ENCODE peak calls at places on chromosomes 6 and 20, in four cellular contexts. E is colonic mucosa, T is stomach, V is OCI-LY7. W is an unnamed sample. For H3K4me1, the result is how much of the 10 kb centered on the place peaks cover.

GRCh38 chr6:79946773-79947190 is 571 bp downstream of the ELOVL4 start:
- DNase-seq in E (peak), T (no peak), V (no peak), W (no peak)

GRCh38 chr20:17624551-17625245 is 54.8 kb downstream of the DSTN start:
- DNase-seq in E (no peak), T (no peak), V (no peak), W (no peak)

GRCh38 chr6:28824793-28825731 is 98.7 kb downstream of the TRIM27 start:
- DNase-seq in E (no peak), T (no peak), V (no peak), W (no peak)

GRCh38 chr20:19301142-19301541 is 88.7 kb downstream of the SLC24A3 start:
- DNase-seq in E (no peak), T (no peak), V (no peak), W (no peak)

GRCh38 chr6:25027221-25027916 is 91.6 kb upstream of the RIPOR2 start:
- DNase-seq in E (peak), T (peak), V (no peak), W (peak)

GRCh38 chr6:138044458-138044857 is 62.8 kb downstream of the PERP start:
- DNase-seq in E (no peak), T (no peak), V (no peak), W (no peak)

GRCh38 chr20:59574308-59574707 is 30.0 kb upstream of the PHACTR3 start:
- DNase-seq in E (no peak), T (no peak), V (no peak), W (no peak)

GRCh38 chr6:140124498-140124897 is 750.0 kb upstream of the CITED2 start:
- DNase-seq in E (peak), T (no peak), V (no peak), W (no peak)

GRCh38 chr20:14992961-14993360 is 655.5 kb upstream of the FLRT3 start:
- DNase-seq in E (no peak), T (no peak), V (no peak), W (no peak)

GRCh38 chr6:50966532-50966931 is 147.9 kb downstream of the TFAP2B start:
- DNase-seq in E (no peak), T (no peak), V (peak), W (no peak)

GRCh38 chr6:159117031-159117430 is 52.2 kb upstream of the FNDC1 start:
- DNase-seq in E (no peak), T (no peak), V (no peak), W (no peak)

GRCh38 chr20:36017034-36017951 is 48.9 kb downstream of the CNBD2 start:
- DNase-seq in E (no peak), T (peak), V (no peak), W (no peak)

GRCh38 chr6:8705435-8706020 is 270.2 kb upstream of the SLC35B3 start:
- DNase-seq in E (no peak), T (no peak), V (no peak), W (no peak)

GRCh38 chr20:23114018-23114417 is 27.9 kb upstream of the CD93 start:
- DNase-seq in E (no peak), T (no peak), V (no peak), W (no peak)

GRCh38 chr20:37727957-37728634 is 34.3 kb downstream of the CTNNBL1 start:
- DNase-seq in E (no peak), T (no peak), V (no peak), W (no peak)

GRCh38 chr6:152721956-152722355 is 24.3 kb downstream of the MYCT1 start:
- DNase-seq in E (no peak), T (no peak), V (no peak), W (no peak)

GRCh38 chr6:129748212-129748900 is 38.4 kb upstream of the ARHGAP18 start:
- DNase-seq in E (peak), T (peak), V (peak), W (peak)

GRCh38 chr6:38035478-38035877 is 216.0 kb downstream of the ZFAND3 start:
- DNase-seq in E (no peak), T (no peak), V (no peak), W (no peak)

GRCh38 chr6:118739976-118740771 is 88.8 kb upstream of the CEP85L start:
- DNase-seq in E (no peak), T (no peak), V (no peak), W (no peak)

GRCh38 chr6:157443066-157443800 is 62.2 kb downstream of the ZDHHC14 start:
- DNase-seq in E (no peak), T (no peak), V (no peak), W (no peak)

GRCh38 chr20:13173201-13173600 is 47.9 kb upstream of the ISM1 start:
- DNase-seq in E (no peak), T (no peak), V (no peak), W (no peak)

GRCh38 chr6:131136021-131136847 is 967 bp downstream of the AKAP7 start:
- DNase-seq in E (peak), T (no peak), V (no peak), W (no peak)
- H3K27ac ChIP-seq in E (peak), T (peak), V (peak), W (peak)

DNA sequence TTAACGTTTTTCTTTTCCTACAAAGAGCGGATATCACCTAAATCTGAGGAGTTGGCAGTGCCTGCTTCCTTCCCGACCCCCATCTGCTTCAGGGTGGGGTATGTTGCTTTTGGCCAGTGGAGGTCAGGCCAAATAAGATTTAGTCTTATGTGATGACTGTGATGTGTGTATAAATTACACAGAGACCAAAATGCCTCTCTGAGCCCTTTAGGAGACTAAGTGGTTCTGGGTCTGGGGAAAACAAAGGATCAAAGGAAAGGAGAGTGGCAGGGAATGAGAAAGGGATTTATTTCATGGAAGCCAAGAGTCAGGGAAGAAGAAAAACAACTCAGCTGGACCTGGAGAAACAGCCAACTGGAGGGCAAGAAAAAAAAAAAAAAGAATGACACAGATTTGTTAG is 39.1 kb upstream of the TBC1D7 start:
- DNase-seq in E (no peak), T (no peak), V (no peak), W (no peak)
- H3K4me1 ChIP-seq in E (under half), T (under half), V (under half), W (under half)

GRCh38 chr6:166485651-166486535 is 100.6 kb downstream of the RAMACL start:
- DNase-seq in E (no peak), T (no peak), V (no peak), W (no peak)
- TF ChIP-seq CTCF in E (no peak), T (no peak), V (peak), W (no peak)

GRCh38 chr20:7843613-7844012 is 96.6 kb downstream of the HAO1 start:
- DNase-seq in E (peak), T (no peak), V (no peak), W (no peak)

GRCh38 chr20:7841291-7841966 is 98.8 kb downstream of the HAO1 start:
- DNase-seq in E (no peak), T (no peak), V (no peak), W (no peak)

GRCh38 chr20:7836076-7836475 is 104.2 kb downstream of the HAO1 start:
- DNase-seq in E (no peak), T (no peak), V (no peak), W (no peak)

GRCh38 chr20:7841967-7842301 is 98.3 kb downstream of the HAO1 start:
- DNase-seq in E (no peak), T (no peak), V (no peak), W (no peak)
- H3K27ac ChIP-seq in E (no peak), T (no peak), V (no peak), W (no peak)

GRCh38 chr6:54098450-54099044 is 12.7 kb upstream of the MLIP start:
- DNase-seq in E (no peak), T (no peak), V (no peak), W (no peak)
- H3K4me1 ChIP-seq in E (under half), T (under half), V (under half), W (under half)

DNA sequence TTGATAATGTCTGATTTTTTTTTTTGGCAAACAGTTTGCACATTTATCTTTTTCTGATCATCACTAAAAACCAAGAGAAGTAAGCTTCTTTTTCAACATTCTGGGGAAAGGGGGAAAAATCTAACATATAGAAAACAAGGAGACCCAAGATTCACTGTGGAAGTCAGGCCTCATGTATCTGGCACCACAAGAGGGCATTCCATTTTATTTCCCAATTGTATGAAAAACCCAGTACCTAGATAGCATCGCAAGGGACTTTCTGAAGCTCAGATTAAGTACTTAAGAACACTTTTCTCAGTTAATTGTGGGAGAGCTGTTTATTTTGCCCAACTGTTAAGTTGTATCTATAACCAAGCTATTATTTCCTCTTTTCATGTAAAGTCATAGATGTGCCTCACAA is 152.9 kb downstream of the KLHL32 start:
- DNase-seq in E (no peak), T (no peak), V (no peak), W (no peak)
- TF ChIP-seq CTCF in E (no peak), T (no peak), V (no peak), W (no peak)

GRCh38 chr6:142825760-142826159 is 119.2 kb downstream of the HIVEP2 start:
- DNase-seq in E (no peak), T (no peak), V (no peak), W (no peak)

GRCh38 chr6:142823579-142823902 is 121.4 kb downstream of the HIVEP2 start:
- DNase-seq in E (no peak), T (no peak), V (no peak), W (no peak)

GRCh38 chr6:142822383-142822782 is 122.6 kb downstream of the HIVEP2 start:
- DNase-seq in E (no peak), T (no peak), V (no peak), W (no peak)

GRCh38 chr6:142822882-142823578 is 121.9 kb downstream of the HIVEP2 start:
- DNase-seq in E (no peak), T (no peak), V (no peak), W (no peak)

DNA sequence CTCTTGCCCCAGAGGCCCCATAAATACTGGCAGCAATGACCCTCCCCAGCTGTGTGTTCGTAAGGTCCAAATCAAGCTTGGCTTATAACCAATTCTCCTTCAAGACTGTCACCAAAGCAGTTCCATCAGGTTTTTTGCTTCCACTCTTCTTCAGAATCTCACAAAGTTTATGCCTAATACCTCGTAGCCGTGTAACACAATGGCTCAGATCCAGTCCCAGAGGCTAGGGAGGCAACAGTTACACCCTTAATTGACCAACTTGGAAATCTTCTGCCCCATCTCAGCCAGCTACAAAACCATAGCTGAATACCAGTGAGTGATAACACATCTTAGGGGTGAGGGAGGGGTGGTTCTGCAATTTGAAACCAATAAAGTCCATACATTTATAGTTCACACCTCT is 120.5 kb downstream of the HIVEP2 start:
- DNase-seq in E (no peak), T (no peak), V (no peak), W (no peak)
- H3K27ac ChIP-seq in E (no peak), T (no peak), V (no peak), W (no peak)

DNA sequence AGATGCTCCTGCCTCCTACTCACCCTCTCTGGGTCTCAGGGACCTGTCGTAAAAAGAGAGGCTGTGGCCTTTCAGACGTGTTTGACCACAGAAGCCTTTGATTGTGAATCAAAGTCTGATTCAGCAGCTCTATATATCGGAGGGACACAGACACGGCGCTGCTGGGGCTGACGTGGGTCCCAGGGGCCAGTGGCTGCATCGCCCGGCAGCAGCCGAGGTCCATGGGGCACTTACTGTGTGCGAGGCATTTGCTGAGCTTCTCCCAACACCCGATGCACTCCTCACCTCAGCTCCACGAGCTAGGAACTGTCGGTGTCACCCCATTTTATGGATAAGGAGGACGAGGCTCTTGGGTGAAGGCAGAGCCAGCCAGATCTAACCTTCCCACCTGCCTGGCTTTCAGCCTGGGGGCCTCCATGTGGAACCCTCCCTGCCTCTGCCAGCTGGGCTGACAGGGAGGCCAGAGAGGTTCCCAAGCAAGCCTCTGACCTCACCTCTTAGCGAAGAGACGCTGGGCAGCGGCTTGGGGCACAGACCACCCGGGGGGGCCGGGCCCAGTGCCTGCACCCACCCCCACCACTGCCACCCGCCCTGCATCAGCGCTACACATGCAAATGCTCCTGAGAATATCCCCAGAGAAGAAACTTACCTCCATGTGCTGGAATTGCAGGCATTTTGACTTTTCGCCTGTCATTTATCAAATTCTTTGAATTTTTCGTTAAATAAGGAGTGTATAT is 19.9 kb downstream of the PMEPA1 start:
- DNase-seq in E (no peak), T (no peak), V (no peak), W (no peak)
- H3K4me1 ChIP-seq in E (under half), T (under half), V (half or more), W (under half)